ENCODE peak calls at places on chromosomes 3 and 15, in six cellular contexts. A is fibroblast of lung; S is K562; J is astrocyte; B is CD8-positive, alpha-beta T cell; W is neuronal stem cell. P is an unnamed sample.
A peak's percentile ranks its signal among the peaks of the same experiment; 100 is the strongest.

GRCh38 chr3:178623666-178624255 is 87.5 kb downstream of the KCNMB2 start:
- DNase-seq in J (no peak), S (no peak), A (peak; percentile 9), W (no peak), B (no peak), P (no peak)

GRCh38 chr3:113242091-113242581 is 30.8 kb downstream of the BOC start:
- DNase-seq in S (no peak), A (peak; percentile 87), W (no peak), J (peak; percentile 84), B (no peak), P (no peak)

GRCh38 chr3:39038165-39038564 is 13.6 kb downstream of the SCN11A start:
- DNase-seq in S (no peak), J (peak; percentile 85), W (no peak), A (peak; percentile 87), B (no peak), P (no peak)

GRCh38 chr15:66128116-66128715 is 125.3 kb downstream of the MEGF11 start:
- DNase-seq in J (no peak), W (no peak), S (no peak), A (no peak), B (no peak), P (no peak)

GRCh38 chr15:37095993-37096877 is 4.1 kb downstream of the MEIS2 start:
- DNase-seq in W (peak; percentile 17), B (no peak), J (no peak), A (no peak), S (no peak), P (no peak)

GRCh38 chr3:141074529-141074928 is 23.4 kb downstream of the SPSB4 start:
- DNase-seq in J (no peak), S (no peak), W (no peak), B (no peak), A (no peak), P (no peak)

GRCh38 chr15:72813345-72814004 is 29.9 kb upstream of the ADPGK start:
- DNase-seq in W (no peak), J (no peak), S (no peak), A (no peak), B (no peak), P (no peak)

GRCh38 chr15:92580521-92580920 is 75.1 kb downstream of the FAM174B start:
- DNase-seq in W (no peak), S (no peak), A (no peak), J (no peak), B (no peak), P (no peak)

GRCh38 chr3:139518296-139518695 is 21.2 kb downstream of the RBP1 start:
- DNase-seq in A (no peak), J (no peak), B (no peak), S (no peak), W (no peak), P (no peak)

GRCh38 chr3:138253609-138254008 is 66.5 kb downstream of the ARMC8 start:
- DNase-seq in A (no peak), W (no peak), J (no peak), S (no peak), B (no peak), P (no peak)

GRCh38 chr3:122519693-122520092 is 5.0 kb upstream of the KPNA1 start:
- DNase-seq in W (no peak), A (no peak), B (no peak), S (no peak), J (no peak), P (no peak)

GRCh38 chr15:76337047-76337738 is 620 bp downstream of the ISL2 start:
- DNase-seq in B (no peak), W (no peak), J (no peak), A (no peak), S (peak; percentile 41), P (no peak)

GRCh38 chr15:76335851-76336253 is 721 bp upstream of the ISL2 start:
- DNase-seq in J (no peak), B (no peak), S (no peak), A (no peak), W (no peak), P (no peak)

GRCh38 chr15:76337739-76338554 is 1.4 kb downstream of the ISL2 start:
- DNase-seq in J (no peak), B (no peak), W (peak; percentile 59), A (no peak), S (peak; percentile 58), P (no peak)

GRCh38 chr15:76335129-76335850 is 1.3 kb upstream of the ISL2 start:
- DNase-seq in J (no peak), S (no peak), A (no peak), W (no peak), B (no peak), P (no peak)

DNA sequence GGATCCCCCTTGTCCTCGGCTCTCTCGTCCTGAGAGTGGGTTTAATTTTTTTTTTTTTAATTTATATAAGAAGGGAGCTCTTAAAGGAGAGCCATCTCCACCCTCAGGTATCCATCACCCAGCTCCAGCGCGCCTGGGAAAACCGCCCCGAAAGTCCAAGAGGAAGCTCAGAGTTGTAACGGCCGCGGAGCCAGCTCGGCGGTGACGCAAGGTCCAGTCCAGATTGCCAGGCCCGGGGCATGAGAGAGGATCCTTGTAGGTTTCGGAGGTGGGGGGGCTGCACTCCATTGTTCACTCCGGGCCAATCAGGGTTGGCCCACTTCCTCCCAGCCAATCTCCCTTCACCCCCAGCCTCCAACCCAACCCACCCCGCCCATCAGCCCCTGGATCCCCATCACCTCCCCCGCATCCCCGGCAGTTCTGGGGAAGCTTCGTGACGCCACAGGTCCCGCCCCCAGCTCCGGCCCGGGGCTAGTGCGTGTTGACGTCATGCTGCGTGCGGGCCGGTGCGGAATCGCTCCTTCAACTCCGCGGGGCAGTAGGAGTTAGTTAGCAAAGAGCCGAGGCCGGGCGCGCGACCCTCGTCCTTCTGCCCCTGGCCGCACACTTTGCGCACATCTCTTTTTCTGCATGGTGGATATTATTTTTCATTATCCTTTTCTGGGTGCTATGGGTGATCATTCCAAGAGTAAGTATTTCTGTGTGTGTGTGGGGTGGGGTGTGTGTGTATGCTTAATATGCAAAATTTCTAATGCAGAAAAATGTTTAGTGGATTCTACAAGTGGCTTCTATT is at the start of gene ISL2:
- DNase-seq in W (peak; percentile 90), J (no peak), B (no peak), S (peak; percentile 97), A (peak; percentile 36), P (peak; percentile 68)
- H3K4me3 ChIP-seq in W (peak within 1 kb of the TSS; percentile 48), J (peak within 1 kb of the TSS; percentile 36), B (no peak within 1 kb of the TSS), S (peak within 1 kb of the TSS; percentile 53), A (peak within 1 kb of the TSS; percentile 11), P (peak within 1 kb of the TSS; percentile 43)

GRCh38 chr15:71273731-71274447 is 158.6 kb downstream of the THSD4 start:
- DNase-seq in W (no peak), B (no peak), J (no peak), S (no peak), A (peak; percentile 30), P (no peak)

GRCh38 chr15:71274448-71274798 is 159.2 kb downstream of the THSD4 start:
- DNase-seq in B (no peak), S (no peak), J (no peak), A (no peak), W (no peak), P (no peak)

GRCh38 chr15:71275566-71276354 is 160.5 kb downstream of the THSD4 start:
- DNase-seq in W (no peak), B (no peak), A (no peak), J (peak; percentile 12), S (no peak), P (no peak)

GRCh38 chr15:71276355-71276665 is 161.0 kb downstream of the THSD4 start:
- DNase-seq in S (no peak), J (no peak), B (no peak), A (no peak), W (no peak), P (no peak)

GRCh38 chr15:71275098-71275497 is 159.8 kb downstream of the THSD4 start:
- DNase-seq in J (peak; percentile 80), S (no peak), B (no peak), A (peak; percentile 83), W (no peak), P (peak; percentile 55)
- H3K4me1 ChIP-seq in J (peaks cover 36% of the 10 kb centered on the region), S (no peaks in the 10 kb centered on the region), B (no peaks in the 10 kb centered on the region), A (peaks cover 19% of the 10 kb centered on the region), W (no peaks in the 10 kb centered on the region), P (no peaks in the 10 kb centered on the region)

DNA sequence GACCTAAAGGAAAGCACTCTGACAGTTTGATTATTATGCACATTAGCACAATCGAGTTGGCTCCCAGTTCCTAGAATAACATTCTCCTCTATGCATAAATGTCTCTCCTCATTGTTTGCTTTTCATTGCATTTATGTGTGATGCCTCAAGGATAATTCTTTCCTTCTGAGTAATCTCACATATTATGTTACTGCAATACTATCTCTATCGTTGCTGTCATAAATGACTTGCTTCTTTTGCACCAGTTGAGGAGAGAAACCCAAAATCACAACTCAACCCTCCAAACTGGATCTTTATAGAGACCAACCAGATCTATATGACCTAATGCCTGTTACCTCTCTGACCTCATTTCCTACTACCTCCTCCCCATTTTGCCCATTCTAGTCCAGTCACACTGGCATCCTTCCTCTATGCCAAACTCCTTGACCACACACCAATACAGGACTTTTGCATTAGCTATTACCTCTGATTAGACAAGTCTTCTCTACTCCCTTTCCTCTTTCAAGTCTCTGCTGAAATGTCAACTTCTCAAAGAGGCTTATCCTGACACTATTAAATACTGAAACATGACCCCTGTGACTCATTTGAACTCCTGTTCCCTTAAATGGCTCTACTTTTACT is 1026.0 kb downstream of the TUSC7 start:
- DNase-seq in A (peak; percentile 90), J (peak; percentile 87), W (no peak), B (no peak), S (no peak), P (no peak)
- H3K27ac ChIP-seq in A (peak overlapping the region; percentile 31), J (peak overlapping the region; percentile 71), W (no peak overlapping the region), B (no peak overlapping the region), S (no peak overlapping the region), P (no peak overlapping the region)

DNA sequence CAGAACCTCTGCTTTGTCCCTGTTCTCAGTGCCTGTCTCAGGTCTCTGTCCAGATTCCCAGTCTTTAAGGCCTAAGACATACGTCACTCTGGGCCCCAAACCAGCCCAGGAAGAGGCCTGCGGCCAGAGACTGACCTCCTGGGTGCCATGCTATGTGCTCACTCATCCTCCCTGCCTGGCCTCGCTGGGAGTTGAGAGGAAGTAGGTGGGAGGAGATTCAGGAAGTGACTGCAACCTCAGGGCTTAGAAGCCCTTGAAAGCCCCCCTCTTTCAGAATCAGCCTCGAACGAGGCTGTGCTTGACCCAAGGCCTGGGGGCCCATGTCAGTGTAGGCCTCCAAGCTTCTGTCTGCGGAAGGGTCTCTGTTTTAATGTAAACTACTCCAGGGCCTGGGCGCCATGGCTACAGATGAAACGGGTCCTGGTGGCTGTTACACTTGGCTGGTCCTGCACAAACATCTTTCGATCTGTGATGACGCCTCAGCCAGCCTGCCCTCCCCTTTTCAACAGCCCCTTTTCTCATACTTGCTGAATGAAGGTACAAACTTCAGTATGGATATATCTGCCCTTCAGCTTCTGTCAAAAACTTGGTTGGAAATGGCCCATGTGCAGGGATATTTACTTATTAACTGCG is 11.7 kb downstream of the RASGRF1 start:
- DNase-seq in A (no peak), S (no peak), W (no peak), B (no peak), J (no peak), P (no peak)
- H3K4me3 ChIP-seq in A (no peak overlapping the region), S (no peak overlapping the region), W (peak overlapping the region; percentile 8), B (no peak overlapping the region), J (no peak overlapping the region), P (no peak overlapping the region)

GRCh38 chr3:111737056-111737711 is 121.9 kb upstream of the PHLDB2 start:
- DNase-seq in S (no peak), J (no peak), W (no peak), B (no peak), A (no peak), P (no peak)
- H3K4me1 ChIP-seq in S (no peaks in the 10 kb centered on the region), J (peaks cover 53% of the 10 kb centered on the region), W (no peaks in the 10 kb centered on the region), B (no peaks in the 10 kb centered on the region), A (peaks cover 11% of the 10 kb centered on the region), P (no peaks in the 10 kb centered on the region)

GRCh38 chr15:40346579-40347558 is 4.0 kb upstream of the PHGR1 start:
- DNase-seq in J (no peak), B (no peak), S (no peak), W (no peak), A (no peak), P (no peak)
- H3K27ac ChIP-seq in J (no peak overlapping the region), B (no peak overlapping the region), S (no peak overlapping the region), W (no peak overlapping the region), A (no peak overlapping the region), P (peak overlapping the region; percentile 99)

GRCh38 chr3:50319181-50319871 is 3.2 kb downstream of the HYAL2 start:
- DNase-seq in J (no peak), A (no peak), S (no peak), B (no peak), W (no peak), P (peak; percentile 41)
- H3K4me3 ChIP-seq in J (no peak overlapping the region), A (no peak overlapping the region), S (no peak overlapping the region), B (no peak overlapping the region), W (peak overlapping the region; percentile 61), P (peak overlapping the region; percentile 77)

P was measured in Peyer's patch.